ENCODE peak calls at places on chromosomes 13 and 19, in six cellular contexts. B, C, E, R, I and Z are unnamed samples.

GRCh38 chr13:98677398-98677797 is 75.1 kb downstream of the SLC15A1 start:
- DNase-seq in I (no peak), R (no peak), C (no peak), B (no peak), E (peak), Z (no peak)

GRCh38 chr19:3190921-3191805 is 5.4 kb downstream of the NCLN start:
- DNase-seq in E (no peak), B (no peak), C (no peak), R (no peak), I (no peak), Z (no peak)

GRCh38 chr19:8571006-8571411 is 6.2 kb downstream of the MYO1F start:
- DNase-seq in I (no peak), R (no peak), C (no peak), B (no peak), E (peak), Z (no peak)

GRCh38 chr13:51806571-51806970 is 2.6 kb upstream of the DHRS12 start:
- DNase-seq in E (peak), R (no peak), I (no peak), C (no peak), B (peak), Z (no peak)

GRCh38 chr13:94088742-94089141 is 390.7 kb downstream of the DCT start:
- DNase-seq in R (no peak), I (no peak), C (no peak), E (no peak), B (no peak), Z (no peak)

GRCh38 chr19:12603714-12604113 is 6.9 kb downstream of the ZNF490 start:
- DNase-seq in I (no peak), E (peak), R (no peak), C (no peak), B (no peak), Z (no peak)

GRCh38 chr13:24511824-24512207 is 762 bp downstream of the PARP4 start:
- DNase-seq in B (no peak), R (no peak), C (no peak), I (no peak), E (no peak), Z (peak)

GRCh38 chr19:1360818-1361461 is 22.8 kb upstream of the NDUFS7 start:
- DNase-seq in C (peak), B (no peak), E (peak), I (no peak), R (no peak), Z (peak)

GRCh38 chr19:11067356-11068113 is 21.7 kb upstream of the LDLR start:
- DNase-seq in E (no peak), R (no peak), B (no peak), C (no peak), I (no peak), Z (no peak)

GRCh38 chr19:43606569-43607229 is 5.2 kb upstream of the SRRM5 start:
- DNase-seq in E (no peak), R (no peak), B (no peak), C (no peak), I (no peak), Z (no peak)

GRCh38 chr13:41599619-41600018 is 142.3 kb downstream of the RGCC start:
- DNase-seq in E (peak), C (no peak), B (no peak), R (no peak), I (no peak), Z (no peak)

GRCh38 chr19:44696939-44697669 is 1.8 kb upstream of the CEACAM16 start:
- DNase-seq in I (no peak), E (no peak), B (peak), C (no peak), R (no peak), Z (no peak)

GRCh38 chr13:68439821-68440220 is 1209.7 kb upstream of the PCDH9 start:
- DNase-seq in B (no peak), C (no peak), I (no peak), E (peak), R (no peak), Z (no peak)